ENCODE peak calls at places on chromosomes 6 and 20, in ten cellular contexts. One of them, this sample, is unnamed.

GRCh38 chr20:49785851-49786174 is 26.8 kb upstream of the SLC9A8 start:
- DNase-seq in LNCaP clone FGC: no peak
- DNase-seq in cardiac fibroblast: no peak
- DNase-seq in epithelial cell of esophagus: no peak
- DNase-seq in tibial nerve: no peak
- DNase-seq in BJ: no peak
- DNase-seq in PC-9: no peak
- DNase-seq in neural progenitor cell: no peak
- DNase-seq in thoracic aorta: no peak
- DNase-seq in hepatocyte: no peak
- DNase-seq in this sample: no peak

GRCh38 chr6:111631018-111631417 is 25.3 kb upstream of the TRAF3IP2 start:
- DNase-seq in LNCaP clone FGC: no peak
- DNase-seq in cardiac fibroblast: no peak
- DNase-seq in epithelial cell of esophagus: no peak
- DNase-seq in tibial nerve: no peak
- DNase-seq in BJ: no peak
- DNase-seq in PC-9: no peak
- DNase-seq in neural progenitor cell: no peak
- DNase-seq in thoracic aorta: no peak
- DNase-seq in hepatocyte: no peak
- DNase-seq in this sample: no peak

GRCh38 chr6:7851780-7852179 is 58.8 kb downstream of the TXNDC5 start:
- DNase-seq in LNCaP clone FGC: no peak
- DNase-seq in cardiac fibroblast: no peak
- DNase-seq in epithelial cell of esophagus: no peak
- DNase-seq in tibial nerve: no peak
- DNase-seq in BJ: no peak
- DNase-seq in PC-9: no peak
- DNase-seq in neural progenitor cell: no peak
- DNase-seq in thoracic aorta: no peak
- DNase-seq in hepatocyte: no peak
- DNase-seq in this sample: no peak

GRCh38 chr6:24273471-24273870 is 84.4 kb downstream of the DCDC2 start:
- DNase-seq in LNCaP clone FGC: peak
- DNase-seq in cardiac fibroblast: no peak
- DNase-seq in epithelial cell of esophagus: peak
- DNase-seq in tibial nerve: no peak
- DNase-seq in BJ: peak
- DNase-seq in PC-9: peak
- DNase-seq in neural progenitor cell: no peak
- DNase-seq in thoracic aorta: no peak
- DNase-seq in hepatocyte: no peak
- DNase-seq in this sample: peak

GRCh38 chr6:161152527-161152862 is 121.4 kb downstream of the AGPAT4 start:
- DNase-seq in LNCaP clone FGC: no peak
- DNase-seq in cardiac fibroblast: no peak
- DNase-seq in epithelial cell of esophagus: no peak
- DNase-seq in tibial nerve: no peak
- DNase-seq in BJ: no peak
- DNase-seq in PC-9: no peak
- DNase-seq in neural progenitor cell: no peak
- DNase-seq in thoracic aorta: no peak
- DNase-seq in hepatocyte: no peak
- DNase-seq in this sample: no peak

GRCh38 chr6:52136055-52136454 is 48.6 kb upstream of the PKHD1 start:
- DNase-seq in LNCaP clone FGC: no peak
- DNase-seq in cardiac fibroblast: no peak
- DNase-seq in epithelial cell of esophagus: no peak
- DNase-seq in tibial nerve: no peak
- DNase-seq in BJ: no peak
- DNase-seq in PC-9: no peak
- DNase-seq in neural progenitor cell: no peak
- DNase-seq in thoracic aorta: no peak
- DNase-seq in hepatocyte: no peak
- DNase-seq in this sample: no peak

GRCh38 chr20:49685809-49686208 is 27.9 kb downstream of the B4GALT5 start:
- DNase-seq in LNCaP clone FGC: no peak
- DNase-seq in cardiac fibroblast: peak
- DNase-seq in epithelial cell of esophagus: peak
- DNase-seq in tibial nerve: no peak
- DNase-seq in BJ: no peak
- DNase-seq in PC-9: no peak
- DNase-seq in neural progenitor cell: no peak
- DNase-seq in thoracic aorta: no peak
- DNase-seq in hepatocyte: no peak
- DNase-seq in this sample: peak

GRCh38 chr20:34538671-34539123 is 19.8 kb upstream of the MAP1LC3A start:
- DNase-seq in LNCaP clone FGC: no peak
- DNase-seq in cardiac fibroblast: peak
- DNase-seq in epithelial cell of esophagus: peak
- DNase-seq in tibial nerve: no peak
- DNase-seq in BJ: no peak
- DNase-seq in PC-9: no peak
- DNase-seq in neural progenitor cell: peak
- DNase-seq in thoracic aorta: no peak
- DNase-seq in hepatocyte: peak
- DNase-seq in this sample: peak

GRCh38 chr6:41691426-41692079 is 43.9 kb downstream of the TFEB start:
- DNase-seq in LNCaP clone FGC: no peak
- DNase-seq in cardiac fibroblast: no peak
- DNase-seq in epithelial cell of esophagus: no peak
- DNase-seq in tibial nerve: no peak
- DNase-seq in BJ: no peak
- DNase-seq in PC-9: no peak
- DNase-seq in neural progenitor cell: no peak
- DNase-seq in thoracic aorta: no peak
- DNase-seq in hepatocyte: no peak
- DNase-seq in this sample: no peak

GRCh38 chr20:25178563-25179438 is 16.7 kb upstream of the ENTPD6 start:
- DNase-seq in LNCaP clone FGC: peak
- DNase-seq in cardiac fibroblast: peak
- DNase-seq in epithelial cell of esophagus: peak
- DNase-seq in tibial nerve: no peak
- DNase-seq in BJ: peak
- DNase-seq in PC-9: peak
- DNase-seq in neural progenitor cell: peak
- DNase-seq in thoracic aorta: no peak
- DNase-seq in hepatocyte: peak
- DNase-seq in this sample: peak

GRCh38 chr20:5078399-5078958 is 41.3 kb downstream of the PCNA start:
- DNase-seq in LNCaP clone FGC: no peak
- DNase-seq in cardiac fibroblast: peak
- DNase-seq in epithelial cell of esophagus: peak
- DNase-seq in tibial nerve: peak
- DNase-seq in BJ: no peak
- DNase-seq in PC-9: no peak
- DNase-seq in neural progenitor cell: no peak
- DNase-seq in thoracic aorta: peak
- DNase-seq in hepatocyte: no peak
- DNase-seq in this sample: peak

GRCh38 chr6:78526432-78526831 is 340.9 kb upstream of the IRAK1BP1 start:
- DNase-seq in LNCaP clone FGC: no peak
- DNase-seq in cardiac fibroblast: no peak
- DNase-seq in epithelial cell of esophagus: peak
- DNase-seq in tibial nerve: no peak
- DNase-seq in BJ: no peak
- DNase-seq in PC-9: no peak
- DNase-seq in neural progenitor cell: no peak
- DNase-seq in thoracic aorta: no peak
- DNase-seq in hepatocyte: peak
- DNase-seq in this sample: peak

GRCh38 chr20:22825546-22825945 is 209.6 kb upstream of the SSTR4 start:
- DNase-seq in LNCaP clone FGC: no peak
- DNase-seq in cardiac fibroblast: peak
- DNase-seq in epithelial cell of esophagus: peak
- DNase-seq in tibial nerve: no peak
- DNase-seq in BJ: no peak
- DNase-seq in PC-9: no peak
- DNase-seq in neural progenitor cell: no peak
- DNase-seq in thoracic aorta: no peak
- DNase-seq in hepatocyte: no peak
- DNase-seq in this sample: no peak

GRCh38 chr6:35146453-35146852 is 5.3 kb upstream of the TCP11 start:
- DNase-seq in LNCaP clone FGC: peak
- DNase-seq in cardiac fibroblast: peak
- DNase-seq in epithelial cell of esophagus: peak
- DNase-seq in tibial nerve: peak
- DNase-seq in BJ: no peak
- DNase-seq in PC-9: no peak
- DNase-seq in neural progenitor cell: peak
- DNase-seq in thoracic aorta: no peak
- DNase-seq in hepatocyte: peak
- DNase-seq in this sample: peak

GRCh38 chr6:109503327-109504224 is 20.6 kb upstream of the ZBTB24 start:
- DNase-seq in LNCaP clone FGC: no peak
- DNase-seq in cardiac fibroblast: no peak
- DNase-seq in epithelial cell of esophagus: no peak
- DNase-seq in tibial nerve: no peak
- DNase-seq in BJ: no peak
- DNase-seq in PC-9: no peak
- DNase-seq in neural progenitor cell: no peak
- DNase-seq in thoracic aorta: no peak
- DNase-seq in hepatocyte: no peak
- DNase-seq in this sample: no peak

GRCh38 chr6:37514377-37514776 is 14.7 kb upstream of the CCDC167 start:
- DNase-seq in LNCaP clone FGC: no peak
- DNase-seq in cardiac fibroblast: no peak
- DNase-seq in epithelial cell of esophagus: peak
- DNase-seq in tibial nerve: no peak
- DNase-seq in BJ: no peak
- DNase-seq in PC-9: no peak
- DNase-seq in neural progenitor cell: no peak
- DNase-seq in thoracic aorta: no peak
- DNase-seq in hepatocyte: no peak
- DNase-seq in this sample: peak

DNA sequence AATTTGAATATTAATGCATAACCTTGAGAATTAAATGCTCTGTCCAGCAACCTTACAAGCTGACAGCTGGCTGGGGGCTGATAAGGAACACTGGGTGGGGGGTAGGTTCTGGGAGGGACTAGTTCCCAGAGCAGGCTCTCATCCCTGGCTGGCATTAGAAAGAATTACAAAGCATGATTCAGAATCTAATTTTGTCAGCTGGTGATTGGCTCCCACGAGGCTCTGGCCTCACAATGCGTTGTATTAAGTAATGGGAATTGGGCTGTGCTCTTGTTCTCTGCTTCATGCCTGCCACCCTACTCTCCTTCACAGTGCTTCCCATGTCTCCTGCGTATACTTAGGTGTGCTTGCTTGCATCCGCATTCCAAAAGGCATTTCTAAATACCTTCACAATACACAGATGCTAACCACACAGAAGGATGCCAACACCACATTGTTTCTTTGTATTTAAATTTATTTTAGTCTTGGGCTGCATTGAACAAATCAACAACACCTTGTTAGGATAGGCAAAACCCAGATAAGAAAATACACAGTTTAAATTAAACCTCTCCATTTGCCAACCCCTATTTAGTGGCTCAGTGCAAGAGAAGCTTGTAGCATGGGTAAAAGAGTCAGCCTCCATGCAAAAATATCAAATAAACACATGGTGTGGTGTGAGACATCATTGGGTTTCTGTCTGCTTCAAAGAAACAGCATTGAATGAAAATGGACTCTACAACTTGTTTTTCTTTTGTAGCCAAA is 434.5 kb upstream of the JAG1 start:
- DNase-seq in LNCaP clone FGC: no peak
- DNase-seq in cardiac fibroblast: peak
- DNase-seq in epithelial cell of esophagus: peak
- DNase-seq in tibial nerve: no peak
- DNase-seq in BJ: no peak
- DNase-seq in PC-9: no peak
- DNase-seq in neural progenitor cell: no peak
- DNase-seq in thoracic aorta: no peak
- DNase-seq in hepatocyte: no peak
- DNase-seq in this sample: peak
- TF ChIP-seq CTCF in LNCaP clone FGC: no peak
- TF ChIP-seq CTCF in cardiac fibroblast: no peak
- TF ChIP-seq CTCF in epithelial cell of esophagus: no peak
- TF ChIP-seq CTCF in tibial nerve: no peak
- TF ChIP-seq CTCF in BJ: no peak
- TF ChIP-seq CTCF in PC-9: no peak
- TF ChIP-seq CTCF in neural progenitor cell: no peak
- TF ChIP-seq CTCF in thoracic aorta: no peak
- TF ChIP-seq CTCF in hepatocyte: no peak
- TF ChIP-seq CTCF in this sample: no peak

DNA sequence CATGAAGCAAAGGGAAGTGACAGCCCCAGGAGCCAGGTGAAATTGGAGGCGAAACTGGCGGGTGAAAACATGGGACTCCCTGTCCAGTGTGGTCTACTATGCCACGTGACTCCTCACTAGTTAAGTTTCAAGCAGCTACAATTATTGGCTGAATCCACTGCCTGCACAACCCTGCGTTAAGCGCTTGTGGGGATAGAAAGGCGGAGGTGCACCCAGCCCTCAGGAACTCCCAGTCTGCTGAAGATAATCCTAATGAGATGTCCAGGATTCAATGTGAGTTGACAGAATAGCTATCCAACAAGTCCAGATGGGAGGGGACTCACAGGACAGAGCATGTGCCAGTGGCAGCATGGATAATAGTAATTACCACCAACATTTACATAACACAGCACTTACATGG is 1.9 kb downstream of the MOCS1 start:
- DNase-seq in LNCaP clone FGC: no peak
- DNase-seq in cardiac fibroblast: no peak
- DNase-seq in epithelial cell of esophagus: no peak
- DNase-seq in tibial nerve: no peak
- DNase-seq in BJ: no peak
- DNase-seq in PC-9: no peak
- DNase-seq in neural progenitor cell: no peak
- DNase-seq in thoracic aorta: no peak
- DNase-seq in hepatocyte: no peak
- DNase-seq in this sample: no peak
- H3K4me3 ChIP-seq in LNCaP clone FGC: no peak
- H3K4me3 ChIP-seq in cardiac fibroblast: peak
- H3K4me3 ChIP-seq in epithelial cell of esophagus: no peak
- H3K4me3 ChIP-seq in tibial nerve: peak
- H3K4me3 ChIP-seq in BJ: no peak
- H3K4me3 ChIP-seq in PC-9: no peak
- H3K4me3 ChIP-seq in neural progenitor cell: no peak
- H3K4me3 ChIP-seq in thoracic aorta: peak
- H3K4me3 ChIP-seq in hepatocyte: no peak
- H3K4me3 ChIP-seq in this sample: no peak

GRCh38 chr6:92161953-92162352 is 1257.4 kb downstream of the EPHA7 start:
- DNase-seq in LNCaP clone FGC: no peak
- DNase-seq in cardiac fibroblast: no peak
- DNase-seq in epithelial cell of esophagus: no peak
- DNase-seq in tibial nerve: no peak
- DNase-seq in BJ: no peak
- DNase-seq in PC-9: no peak
- DNase-seq in neural progenitor cell: no peak
- DNase-seq in thoracic aorta: no peak
- DNase-seq in hepatocyte: no peak
- DNase-seq in this sample: no peak
- TF ChIP-seq CTCF in LNCaP clone FGC: no peak
- TF ChIP-seq CTCF in cardiac fibroblast: no peak
- TF ChIP-seq CTCF in epithelial cell of esophagus: no peak
- TF ChIP-seq CTCF in tibial nerve: no peak
- TF ChIP-seq CTCF in BJ: no peak
- TF ChIP-seq CTCF in PC-9: no peak
- TF ChIP-seq CTCF in neural progenitor cell: no peak
- TF ChIP-seq CTCF in thoracic aorta: no peak
- TF ChIP-seq CTCF in hepatocyte: no peak
- TF ChIP-seq CTCF in this sample: no peak

GRCh38 chr6:2222275-2222842 is 23.0 kb downstream of the GMDS start:
- DNase-seq in LNCaP clone FGC: no peak
- DNase-seq in cardiac fibroblast: no peak
- DNase-seq in epithelial cell of esophagus: peak
- DNase-seq in tibial nerve: no peak
- DNase-seq in BJ: no peak
- DNase-seq in PC-9: no peak
- DNase-seq in neural progenitor cell: peak
- DNase-seq in thoracic aorta: no peak
- DNase-seq in hepatocyte: no peak
- DNase-seq in this sample: peak
- H3K4me3 ChIP-seq in LNCaP clone FGC: no peak
- H3K4me3 ChIP-seq in cardiac fibroblast: peak
- H3K4me3 ChIP-seq in epithelial cell of esophagus: peak
- H3K4me3 ChIP-seq in tibial nerve: peak
- H3K4me3 ChIP-seq in BJ: no peak
- H3K4me3 ChIP-seq in PC-9: no peak
- H3K4me3 ChIP-seq in neural progenitor cell: peak
- H3K4me3 ChIP-seq in thoracic aorta: peak
- H3K4me3 ChIP-seq in hepatocyte: no peak
- H3K4me3 ChIP-seq in this sample: peak